ENCODE peak calls at places on chromosomes 1 and 21, in four cellular contexts. E is H1, A is IMR-90, J is neuronal stem cell. Z is an unnamed sample.

GRCh38 chr1:215557992-215558626 is 9.0 kb upstream of the KCTD3 start:
- DNase-seq in A (no peak), J (no peak), E (no peak), Z (no peak)

GRCh38 chr1:54117815-54118563 is 34.8 kb downstream of the CDCP2 start:
- DNase-seq in J (no peak), A (peak), E (no peak), Z (no peak)

GRCh38 chr1:229131243-229132105 is 139.4 kb upstream of the RAB4A start:
- DNase-seq in J (no peak), A (no peak), E (no peak), Z (no peak)

GRCh38 chr1:239706245-239706892 is 320.0 kb downstream of the CHRM3 start:
- DNase-seq in J (no peak), A (no peak), E (no peak), Z (no peak)

GRCh38 chr1:232915212-232915611 is 35.2 kb upstream of the NTPCR start:
- DNase-seq in E (no peak), A (no peak), J (no peak), Z (no peak)

GRCh38 chr1:156444407-156445001 is 56.1 kb downstream of the MEF2D start:
- DNase-seq in J (no peak), E (no peak), A (no peak), Z (peak)

GRCh38 chr1:112444269-112444668 is 48.3 kb downstream of the CTTNBP2NL start:
- DNase-seq in A (peak), E (no peak), J (no peak), Z (no peak)

GRCh38 chr1:64356636-64357256 is 113.2 kb upstream of the CACHD1 start:
- DNase-seq in A (no peak), J (no peak), E (peak), Z (no peak)

GRCh38 chr1:204443260-204443619 is 31.6 kb upstream of the PPP1R15B start:
- DNase-seq in E (no peak), J (no peak), A (no peak), Z (no peak)

GRCh38 chr1:1937061-1937460 is 18.0 kb upstream of the TMEM52 start:
- DNase-seq in J (no peak), A (no peak), E (no peak), Z (no peak)

GRCh38 chr1:15424146-15424667 is 14.0 kb upstream of the CTRC start:
- DNase-seq in E (no peak), A (no peak), J (no peak), Z (no peak)

GRCh38 chr1:109307363-109308021 is 681 bp upstream of the MYBPHL start:
- DNase-seq in J (peak), A (no peak), E (no peak), Z (peak)

GRCh38 chr1:69513621-69514020 is 54.1 kb upstream of the LRRC7 start:
- DNase-seq in J (no peak), A (peak), E (no peak), Z (peak)

GRCh38 chr21:45306453-45306831 is 18.7 kb upstream of the POFUT2 start:
- DNase-seq in E (no peak), J (no peak), A (no peak), Z (no peak)

GRCh38 chr1:58783090-58783992 is 506 bp downstream of the JUN start:
- DNase-seq in E (peak), A (peak), J (peak), Z (no peak)

GRCh38 chr1:101276818-101277217 is 40.0 kb downstream of the S1PR1 start:
- DNase-seq in J (no peak), A (no peak), E (no peak), Z (no peak)

GRCh38 chr1:106717561-106717960 is 338.9 kb upstream of the PRMT6 start:
- DNase-seq in J (no peak), A (no peak), E (no peak), Z (no peak)

GRCh38 chr1:44911042-44911441 is 68.0 kb upstream of the PTCH2 start:
- DNase-seq in E (no peak), A (no peak), J (no peak), Z (no peak)

GRCh38 chr1:181483561-181484291 is 409 bp downstream of the CACNA1E start:
- DNase-seq in E (peak), A (no peak), J (no peak), Z (no peak)

GRCh38 chr1:145872421-145872891 is 13.2 kb downstream of the ANKRD35 start:
- DNase-seq in E (peak), A (peak), J (no peak), Z (peak)

GRCh38 chr1:39670689-39671088 is 1.2 kb downstream of the NT5C1A start:
- DNase-seq in J (no peak), A (no peak), E (no peak), Z (no peak)

GRCh38 chr1:147757015-147757990 is 3.1 kb downstream of the GJA5 start:
- DNase-seq in J (no peak), E (no peak), A (no peak), Z (no peak)
- H3K14ac ChIP-seq in J (no peak), E (no peak), A (no peak), Z (no peak)

DNA sequence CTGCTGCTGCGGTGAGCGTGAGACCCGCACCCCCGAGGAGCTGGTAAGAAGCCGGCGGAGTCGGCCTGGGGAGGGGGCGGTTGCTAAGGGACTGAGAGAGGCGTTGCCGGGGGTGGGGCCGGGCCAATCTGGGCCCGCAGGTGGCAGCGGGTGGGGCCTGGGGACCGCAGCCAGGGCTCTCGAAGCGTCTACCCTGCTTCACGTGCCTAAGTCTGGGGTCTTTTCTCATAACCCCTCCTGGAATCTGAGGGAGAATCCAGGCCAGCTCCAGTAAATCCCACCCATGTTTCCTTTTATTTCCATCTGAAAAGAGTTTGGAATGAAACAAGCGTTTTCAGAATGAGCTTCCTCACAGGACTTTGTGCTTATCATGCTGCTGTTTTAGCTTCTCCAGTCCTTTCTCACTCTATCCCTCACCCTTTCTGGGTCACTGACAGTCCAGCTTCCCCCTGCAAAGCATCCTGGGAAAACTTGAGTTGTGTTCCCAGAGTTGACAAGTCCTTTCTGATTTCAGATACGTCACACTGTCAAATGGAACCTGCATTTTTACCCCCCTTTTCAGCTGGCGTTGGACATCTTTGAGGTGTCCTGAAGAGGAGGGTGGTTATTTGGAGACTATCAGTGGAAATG is 431 bp downstream of the CLCN6 start:
- DNase-seq in E (no peak), J (no peak), A (peak), Z (peak)
- H3K14ac ChIP-seq in E (no peak), J (no peak), A (peak), Z (no peak)

DNA sequence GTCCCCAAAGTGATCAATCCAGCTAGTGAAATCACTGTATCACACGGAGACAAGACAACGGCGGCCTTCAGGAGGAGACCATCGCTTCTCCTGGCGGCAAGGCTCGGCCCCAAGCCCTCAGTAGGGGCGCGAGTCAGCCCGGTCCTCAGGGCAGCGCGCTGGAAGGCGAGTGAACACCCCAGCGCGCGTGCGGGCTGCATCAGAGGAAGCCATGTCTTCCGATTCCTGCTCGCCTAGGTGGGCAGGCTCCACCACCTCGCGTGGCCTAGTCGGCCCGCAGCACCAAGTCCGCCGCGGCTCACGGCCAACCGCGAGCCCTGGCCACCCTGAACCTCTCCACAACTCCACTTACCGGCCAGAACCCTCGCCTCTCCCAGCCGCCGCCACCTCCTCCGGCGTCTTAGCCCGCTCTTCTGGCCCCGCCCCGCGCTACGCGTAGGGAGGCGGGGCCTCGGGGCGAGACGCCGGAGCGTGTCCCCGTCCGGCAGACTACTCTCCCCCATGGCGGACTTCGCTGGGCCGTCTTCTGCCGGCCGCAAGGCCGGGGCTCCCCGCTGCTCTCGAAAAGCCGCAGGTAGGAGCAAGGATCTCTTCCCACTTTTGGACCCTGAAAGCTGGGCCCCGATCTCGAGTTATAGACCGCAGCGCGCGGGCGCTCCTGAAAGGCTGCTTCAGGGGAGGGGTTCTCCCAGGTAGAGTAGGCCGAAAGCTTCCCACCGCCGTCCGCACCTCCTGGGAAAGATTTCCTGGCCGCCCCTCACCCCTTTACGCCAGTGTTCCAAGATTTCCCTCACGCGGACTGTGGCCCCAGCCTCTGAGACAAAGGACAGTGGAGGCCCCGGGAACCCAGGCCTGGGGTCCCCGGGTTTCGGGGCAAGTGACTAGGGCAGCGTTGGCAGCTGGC is at the start of the genes GLMN and RPAP2:
- DNase-seq in A (peak), J (peak), E (peak), Z (peak)
- H3K14ac ChIP-seq in A (peak), J (peak), E (no peak), Z (peak)

DNA sequence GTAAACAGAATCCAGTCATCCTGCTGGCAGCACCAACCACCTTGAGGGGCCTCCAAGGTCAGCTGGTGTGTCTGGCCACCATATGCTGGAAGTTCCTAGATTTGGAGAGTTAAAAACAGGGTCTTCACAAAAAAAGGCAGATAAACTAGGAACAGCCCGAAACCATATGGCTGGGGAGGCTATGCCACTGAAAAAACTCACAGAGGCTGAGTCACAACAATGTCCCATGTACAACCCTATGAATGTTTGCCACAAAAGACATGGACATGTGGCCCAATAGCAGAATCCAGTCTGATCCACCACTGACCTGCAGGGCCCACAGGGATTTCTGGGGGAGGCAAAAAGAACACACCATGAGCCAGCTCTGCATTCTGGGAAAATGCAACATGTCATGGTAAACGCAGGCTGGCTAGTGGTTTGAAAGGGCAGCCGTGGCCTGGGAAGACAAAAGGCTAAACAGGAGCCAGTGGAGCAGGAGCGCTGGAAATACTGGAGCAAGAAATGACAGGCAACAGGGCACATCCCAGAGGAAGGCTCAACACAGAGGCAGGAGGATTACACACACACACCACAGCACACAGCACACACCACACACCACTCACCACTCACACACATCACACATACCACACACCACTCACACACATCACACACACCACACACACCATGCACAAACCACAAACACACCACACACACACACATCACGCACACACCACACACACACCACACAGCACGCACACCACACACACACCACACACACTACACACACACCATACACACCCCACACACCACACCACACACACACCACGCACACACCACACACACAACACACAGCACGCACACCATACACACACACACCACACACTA is 55.4 kb downstream of the HSF2BP start:
- DNase-seq in A (peak), J (no peak), E (no peak), Z (peak)
- H3K14ac ChIP-seq in A (peak), J (peak), E (no peak), Z (no peak)

GRCh38 chr1:165858364-165858823 is 31.0 kb downstream of the UCK2 start:
- DNase-seq in E (no peak), A (no peak), J (no peak), Z (no peak)
- H3K14ac ChIP-seq in E (no peak), A (no peak), J (no peak), Z (peak)

GRCh38 chr1:31587720-31588423 is 11.6 kb downstream of the TINAGL1 start:
- DNase-seq in E (peak), A (no peak), J (peak), Z (peak)
- H3K14ac ChIP-seq in E (no peak), A (no peak), J (no peak), Z (no peak)

Z was measured in mesenchymal stem cell.